ENCODE peak calls at places on chromosomes 4 and X, in ten cellular contexts. H is aorta; X is amygdala; Q is GM04504; V is activated naive CD8-positive, alpha-beta T cell treated with anti-CD3 and anti-CD28 coated beads, Interleukin-2, amount 50 U/mL, for 24 hours; J is Jurkat, Clone E6-1; L is central memory CD4-positive, alpha-beta T cell; F is cardiac muscle cell; D is NCI-H2171; Z is NCI-H1694 treated with DMSO at 0.1 percent for 48 hours. W is an unnamed sample.

GRCh38 chr4:128525387-128525786 is 237.8 kb upstream of the PGRMC2 start:
- DNase-seq in L (no peak), Q (no peak), Z (no peak), H (no peak), J (no peak), X (no peak), V (no peak), D (no peak), F (no peak), W (no peak)

GRCh38 chr4:7172946-7173345 is 19.4 kb upstream of the SORCS2 start:
- DNase-seq in H (no peak), L (no peak), D (no peak), J (no peak), X (no peak), Q (no peak), Z (no peak), F (no peak), V (no peak), W (no peak)

GRCh38 chr4:166274136-166274761 is 401.2 kb downstream of the TLL1 start:
- DNase-seq in L (no peak), F (no peak), Z (no peak), X (no peak), Q (no peak), H (no peak), D (no peak), V (no peak), J (no peak), W (no peak)

GRCh38 chrX:56802428-56802827 is 73.4 kb downstream of the NBDY start:
- DNase-seq in H (no peak), L (no peak), J (no peak), Q (no peak), X (no peak), F (no peak), Z (no peak), D (no peak), V (no peak), W (no peak)

GRCh38 chr4:15765910-15766703 is 12.0 kb upstream of the CD38 start:
- DNase-seq in Q (no peak), V (no peak), Z (no peak), L (peak), F (no peak), J (peak), X (no peak), H (no peak), D (no peak), W (no peak)

GRCh38 chrX:119201570-119201969 is 34.5 kb upstream of the PGRMC1 start:
- DNase-seq in D (no peak), J (no peak), L (no peak), H (no peak), X (no peak), Z (no peak), Q (no peak), F (no peak), V (no peak), W (no peak)

GRCh38 chr4:110970642-110971041 is 347.8 kb upstream of the PITX2 start:
- DNase-seq in H (peak), Q (peak), F (peak), X (no peak), J (peak), D (no peak), V (peak), L (no peak), Z (no peak), W (no peak)

GRCh38 chrX:126723881-126724280 is 95.6 kb upstream of the PRR32 start:
- DNase-seq in H (no peak), Q (no peak), V (no peak), X (no peak), L (no peak), Z (no peak), J (no peak), F (no peak), D (no peak), W (no peak)

GRCh38 chrX:56793533-56794320 is 64.7 kb downstream of the NBDY start:
- DNase-seq in X (no peak), Q (no peak), V (no peak), F (no peak), D (no peak), J (no peak), H (no peak), L (no peak), Z (no peak), W (no peak)

GRCh38 chr4:66482186-66482585 is 811.9 kb upstream of the EPHA5 start:
- DNase-seq in L (no peak), Q (no peak), Z (no peak), X (no peak), H (no peak), D (no peak), V (no peak), J (no peak), F (no peak), W (no peak)

GRCh38 chr4:136818811-136819210 is 713.5 kb downstream of the PCDH18 start:
- DNase-seq in L (no peak), H (no peak), J (no peak), V (no peak), D (no peak), F (no peak), Z (no peak), Q (no peak), X (no peak), W (no peak)

GRCh38 chrX:134633832-134634231 is 24.4 kb downstream of the PLAC1 start:
- DNase-seq in V (no peak), F (no peak), D (no peak), H (no peak), Q (no peak), X (no peak), Z (no peak), J (no peak), L (no peak), W (no peak)

GRCh38 chrX:40300286-40300890 is 202.6 kb upstream of the BCOR start:
- DNase-seq in Q (no peak), L (no peak), V (no peak), Z (no peak), H (no peak), F (no peak), X (no peak), D (no peak), J (no peak), W (no peak)